ENCODE peak calls at places on chromosome 22, in five cellular contexts. One of them, this sample, is unnamed.
A peak's percentile ranks its signal among the peaks of the same experiment; 100 is the strongest.

GRCh38 chr22:43840851-43841250 is 21.5 kb downstream of the SULT4A1 start:
- DNase-seq in mucosa of descending colon: peak; percentile 23
- DNase-seq in GF-D8: no peak
- DNase-seq in NCI-H2081 treated with DMSO at 0.1 percent for 48 hours: no peak
- DNase-seq in activated T-helper 1 cell treated with anti-CD3 and anti-CD28 coated beads, Interleukin-2, amount 50 U/mL, for 16 hours: no peak
- DNase-seq in this sample: no peak

GRCh38 chr22:35870517-35871275 is 153.0 kb downstream of the APOL5 start:
- DNase-seq in mucosa of descending colon: no peak
- DNase-seq in NCI-H2081 treated with DMSO at 0.1 percent for 48 hours: no peak
- DNase-seq in GF-D8: no peak
- DNase-seq in activated T-helper 1 cell treated with anti-CD3 and anti-CD28 coated beads, Interleukin-2, amount 50 U/mL, for 16 hours: no peak
- DNase-seq in this sample: no peak

GRCh38 chr22:19043111-19044085 is 78.8 kb downstream of the DGCR2 start:
- DNase-seq in GF-D8: no peak
- DNase-seq in mucosa of descending colon: no peak
- DNase-seq in NCI-H2081 treated with DMSO at 0.1 percent for 48 hours: no peak
- DNase-seq in activated T-helper 1 cell treated with anti-CD3 and anti-CD28 coated beads, Interleukin-2, amount 50 U/mL, for 16 hours: no peak
- DNase-seq in this sample: no peak

GRCh38 chr22:47372596-47373385 is 610.3 kb downstream of the TBC1D22A start:
- DNase-seq in mucosa of descending colon: no peak
- DNase-seq in activated T-helper 1 cell treated with anti-CD3 and anti-CD28 coated beads, Interleukin-2, amount 50 U/mL, for 16 hours: no peak
- DNase-seq in NCI-H2081 treated with DMSO at 0.1 percent for 48 hours: no peak
- DNase-seq in GF-D8: no peak
- DNase-seq in this sample: no peak

GRCh38 chr22:32572741-32573140 is 98.1 kb downstream of the FBXO7 start:
- DNase-seq in NCI-H2081 treated with DMSO at 0.1 percent for 48 hours: no peak
- DNase-seq in mucosa of descending colon: no peak
- DNase-seq in GF-D8: no peak
- DNase-seq in activated T-helper 1 cell treated with anti-CD3 and anti-CD28 coated beads, Interleukin-2, amount 50 U/mL, for 16 hours: no peak
- DNase-seq in this sample: no peak

GRCh38 chr22:43466710-43467109 is 54.9 kb downstream of the MPPED1 start:
- DNase-seq in activated T-helper 1 cell treated with anti-CD3 and anti-CD28 coated beads, Interleukin-2, amount 50 U/mL, for 16 hours: no peak
- DNase-seq in mucosa of descending colon: no peak
- DNase-seq in GF-D8: no peak
- DNase-seq in NCI-H2081 treated with DMSO at 0.1 percent for 48 hours: no peak
- DNase-seq in this sample: no peak

GRCh38 chr22:46929689-46930225 is 167.3 kb downstream of the TBC1D22A start:
- DNase-seq in activated T-helper 1 cell treated with anti-CD3 and anti-CD28 coated beads, Interleukin-2, amount 50 U/mL, for 16 hours: no peak
- DNase-seq in GF-D8: no peak
- DNase-seq in NCI-H2081 treated with DMSO at 0.1 percent for 48 hours: no peak
- DNase-seq in mucosa of descending colon: no peak
- DNase-seq in this sample: no peak

GRCh38 chr22:49671331-49672012 is 156.2 kb downstream of the BRD1 start:
- DNase-seq in activated T-helper 1 cell treated with anti-CD3 and anti-CD28 coated beads, Interleukin-2, amount 50 U/mL, for 16 hours: no peak
- DNase-seq in NCI-H2081 treated with DMSO at 0.1 percent for 48 hours: no peak
- DNase-seq in mucosa of descending colon: no peak
- DNase-seq in GF-D8: no peak
- DNase-seq in this sample: no peak

GRCh38 chr22:28417426-28417825 is 262.2 kb downstream of the TTC28 start:
- DNase-seq in activated T-helper 1 cell treated with anti-CD3 and anti-CD28 coated beads, Interleukin-2, amount 50 U/mL, for 16 hours: no peak
- DNase-seq in GF-D8: no peak
- DNase-seq in mucosa of descending colon: no peak
- DNase-seq in NCI-H2081 treated with DMSO at 0.1 percent for 48 hours: no peak
- DNase-seq in this sample: no peak

GRCh38 chr22:27670701-27671412 is 130.7 kb downstream of the MN1 start:
- DNase-seq in NCI-H2081 treated with DMSO at 0.1 percent for 48 hours: no peak
- DNase-seq in GF-D8: no peak
- DNase-seq in activated T-helper 1 cell treated with anti-CD3 and anti-CD28 coated beads, Interleukin-2, amount 50 U/mL, for 16 hours: no peak
- DNase-seq in mucosa of descending colon: peak; percentile 52
- DNase-seq in this sample: no peak

GRCh38 chr22:35170716-35171697 is 86.3 kb upstream of the HMGXB4 start:
- DNase-seq in activated T-helper 1 cell treated with anti-CD3 and anti-CD28 coated beads, Interleukin-2, amount 50 U/mL, for 16 hours: no peak
- DNase-seq in NCI-H2081 treated with DMSO at 0.1 percent for 48 hours: no peak
- DNase-seq in mucosa of descending colon: no peak
- DNase-seq in GF-D8: no peak
- DNase-seq in this sample: no peak

GRCh38 chr22:44270556-44270880 is 42.2 kb downstream of the SHISAL1 start:
- DNase-seq in NCI-H2081 treated with DMSO at 0.1 percent for 48 hours: no peak
- DNase-seq in GF-D8: no peak
- DNase-seq in mucosa of descending colon: peak; percentile 19
- DNase-seq in activated T-helper 1 cell treated with anti-CD3 and anti-CD28 coated beads, Interleukin-2, amount 50 U/mL, for 16 hours: no peak
- DNase-seq in this sample: no peak

GRCh38 chr22:37312549-37313183 is 30.4 kb downstream of the CYTH4 start:
- DNase-seq in activated T-helper 1 cell treated with anti-CD3 and anti-CD28 coated beads, Interleukin-2, amount 50 U/mL, for 16 hours: no peak
- DNase-seq in mucosa of descending colon: no peak
- DNase-seq in GF-D8: no peak
- DNase-seq in NCI-H2081 treated with DMSO at 0.1 percent for 48 hours: no peak
- DNase-seq in this sample: no peak

GRCh38 chr22:19966908-19967750 is 25.5 kb upstream of the TXNRD2 start:
- DNase-seq in NCI-H2081 treated with DMSO at 0.1 percent for 48 hours: no peak
- DNase-seq in activated T-helper 1 cell treated with anti-CD3 and anti-CD28 coated beads, Interleukin-2, amount 50 U/mL, for 16 hours: no peak
- DNase-seq in GF-D8: no peak
- DNase-seq in mucosa of descending colon: no peak
- DNase-seq in this sample: no peak

GRCh38 chr22:20764053-20764720 is 9.7 kb upstream of the SERPIND1 start:
- DNase-seq in activated T-helper 1 cell treated with anti-CD3 and anti-CD28 coated beads, Interleukin-2, amount 50 U/mL, for 16 hours: no peak
- DNase-seq in NCI-H2081 treated with DMSO at 0.1 percent for 48 hours: no peak
- DNase-seq in mucosa of descending colon: no peak
- DNase-seq in GF-D8: no peak
- DNase-seq in this sample: no peak

GRCh38 chr22:38315801-38316339 is 1.4 kb downstream of the CSNK1E start:
- DNase-seq in activated T-helper 1 cell treated with anti-CD3 and anti-CD28 coated beads, Interleukin-2, amount 50 U/mL, for 16 hours: no peak
- DNase-seq in GF-D8: no peak
- DNase-seq in mucosa of descending colon: no peak
- DNase-seq in NCI-H2081 treated with DMSO at 0.1 percent for 48 hours: no peak
- DNase-seq in this sample: no peak

GRCh38 chr22:36409911-36410756 is 22.4 kb upstream of the MYH9 start:
- DNase-seq in GF-D8: no peak
- DNase-seq in mucosa of descending colon: peak; percentile 97
- DNase-seq in activated T-helper 1 cell treated with anti-CD3 and anti-CD28 coated beads, Interleukin-2, amount 50 U/mL, for 16 hours: peak; percentile 54
- DNase-seq in NCI-H2081 treated with DMSO at 0.1 percent for 48 hours: peak; percentile 87
- DNase-seq in this sample: peak; percentile 80

GRCh38 chr22:20836987-20837823 is 21.4 kb downstream of the PI4KA start:
- DNase-seq in GF-D8: no peak
- DNase-seq in mucosa of descending colon: no peak
- DNase-seq in NCI-H2081 treated with DMSO at 0.1 percent for 48 hours: no peak
- DNase-seq in activated T-helper 1 cell treated with anti-CD3 and anti-CD28 coated beads, Interleukin-2, amount 50 U/mL, for 16 hours: no peak
- DNase-seq in this sample: no peak

GRCh38 chr22:29435236-29435635 is 3.1 kb upstream of the RFPL1 start:
- DNase-seq in activated T-helper 1 cell treated with anti-CD3 and anti-CD28 coated beads, Interleukin-2, amount 50 U/mL, for 16 hours: no peak
- DNase-seq in NCI-H2081 treated with DMSO at 0.1 percent for 48 hours: no peak
- DNase-seq in mucosa of descending colon: no peak
- DNase-seq in GF-D8: no peak
- DNase-seq in this sample: no peak

GRCh38 chr22:32378703-32379272 is 21.1 kb downstream of the RFPL3 start:
- DNase-seq in activated T-helper 1 cell treated with anti-CD3 and anti-CD28 coated beads, Interleukin-2, amount 50 U/mL, for 16 hours: no peak
- DNase-seq in GF-D8: no peak
- DNase-seq in NCI-H2081 treated with DMSO at 0.1 percent for 48 hours: no peak
- DNase-seq in mucosa of descending colon: no peak
- DNase-seq in this sample: no peak

GRCh38 chr22:49848690-49849160 is 4.9 kb upstream of the ZBED4 start:
- DNase-seq in GF-D8: no peak
- DNase-seq in activated T-helper 1 cell treated with anti-CD3 and anti-CD28 coated beads, Interleukin-2, amount 50 U/mL, for 16 hours: no peak
- DNase-seq in NCI-H2081 treated with DMSO at 0.1 percent for 48 hours: no peak
- DNase-seq in mucosa of descending colon: no peak
- DNase-seq in this sample: no peak

GRCh38 chr22:41021039-41021654 is 70.0 kb downstream of the RBX1 start:
- DNase-seq in GF-D8: no peak
- DNase-seq in activated T-helper 1 cell treated with anti-CD3 and anti-CD28 coated beads, Interleukin-2, amount 50 U/mL, for 16 hours: no peak
- DNase-seq in NCI-H2081 treated with DMSO at 0.1 percent for 48 hours: no peak
- DNase-seq in mucosa of descending colon: peak; percentile 57
- DNase-seq in this sample: no peak

GRCh38 chr22:48242461-48242864 is 1480.0 kb downstream of the TBC1D22A start:
- DNase-seq in mucosa of descending colon: no peak
- DNase-seq in NCI-H2081 treated with DMSO at 0.1 percent for 48 hours: no peak
- DNase-seq in activated T-helper 1 cell treated with anti-CD3 and anti-CD28 coated beads, Interleukin-2, amount 50 U/mL, for 16 hours: no peak
- DNase-seq in GF-D8: no peak
- DNase-seq in this sample: no peak

GRCh38 chr22:26466196-26466595 is 17.4 kb downstream of the HPS4 start:
- DNase-seq in activated T-helper 1 cell treated with anti-CD3 and anti-CD28 coated beads, Interleukin-2, amount 50 U/mL, for 16 hours: no peak
- DNase-seq in mucosa of descending colon: no peak
- DNase-seq in NCI-H2081 treated with DMSO at 0.1 percent for 48 hours: no peak
- DNase-seq in GF-D8: no peak
- DNase-seq in this sample: no peak

GRCh38 chr22:38697055-38697980 is 3.4 kb downstream of the JOSD1 start:
- DNase-seq in GF-D8: no peak
- DNase-seq in activated T-helper 1 cell treated with anti-CD3 and anti-CD28 coated beads, Interleukin-2, amount 50 U/mL, for 16 hours: no peak
- DNase-seq in NCI-H2081 treated with DMSO at 0.1 percent for 48 hours: no peak
- DNase-seq in mucosa of descending colon: no peak
- DNase-seq in this sample: no peak

GRCh38 chr22:20672732-20673131 is 101.2 kb upstream of the SERPIND1 start:
- DNase-seq in mucosa of descending colon: no peak
- DNase-seq in GF-D8: no peak
- DNase-seq in activated T-helper 1 cell treated with anti-CD3 and anti-CD28 coated beads, Interleukin-2, amount 50 U/mL, for 16 hours: no peak
- DNase-seq in NCI-H2081 treated with DMSO at 0.1 percent for 48 hours: no peak
- DNase-seq in this sample: no peak

GRCh38 chr22:27377501-27377900 is 424.1 kb downstream of the MN1 start:
- DNase-seq in mucosa of descending colon: no peak
- DNase-seq in activated T-helper 1 cell treated with anti-CD3 and anti-CD28 coated beads, Interleukin-2, amount 50 U/mL, for 16 hours: no peak
- DNase-seq in NCI-H2081 treated with DMSO at 0.1 percent for 48 hours: no peak
- DNase-seq in GF-D8: no peak
- DNase-seq in this sample: no peak

GRCh38 chr22:17131686-17132085 is 10.5 kb upstream of the TMEM121B start:
- DNase-seq in GF-D8: no peak
- DNase-seq in activated T-helper 1 cell treated with anti-CD3 and anti-CD28 coated beads, Interleukin-2, amount 50 U/mL, for 16 hours: no peak
- DNase-seq in mucosa of descending colon: no peak
- DNase-seq in NCI-H2081 treated with DMSO at 0.1 percent for 48 hours: peak; percentile 39
- DNase-seq in this sample: no peak

GRCh38 chr22:42062506-42063190 is 8.0 kb downstream of the NAGA start:
- DNase-seq in mucosa of descending colon: no peak
- DNase-seq in GF-D8: no peak
- DNase-seq in activated T-helper 1 cell treated with anti-CD3 and anti-CD28 coated beads, Interleukin-2, amount 50 U/mL, for 16 hours: no peak
- DNase-seq in NCI-H2081 treated with DMSO at 0.1 percent for 48 hours: no peak
- DNase-seq in this sample: no peak

GRCh38 chr22:46362934-46363515 is 27.5 kb downstream of the TRMU start:
- DNase-seq in NCI-H2081 treated with DMSO at 0.1 percent for 48 hours: no peak
- DNase-seq in mucosa of descending colon: no peak
- DNase-seq in GF-D8: no peak
- DNase-seq in activated T-helper 1 cell treated with anti-CD3 and anti-CD28 coated beads, Interleukin-2, amount 50 U/mL, for 16 hours: no peak
- DNase-seq in this sample: no peak

GRCh38 chr22:46085831-46086576 is 64.3 kb upstream of the PPARA start:
- DNase-seq in NCI-H2081 treated with DMSO at 0.1 percent for 48 hours: no peak
- DNase-seq in GF-D8: no peak
- DNase-seq in mucosa of descending colon: peak; percentile 92
- DNase-seq in activated T-helper 1 cell treated with anti-CD3 and anti-CD28 coated beads, Interleukin-2, amount 50 U/mL, for 16 hours: no peak
- DNase-seq in this sample: no peak

GRCh38 chr22:49788492-49788891 is 39.2 kb downstream of the BRD1 start:
- DNase-seq in activated T-helper 1 cell treated with anti-CD3 and anti-CD28 coated beads, Interleukin-2, amount 50 U/mL, for 16 hours: no peak
- DNase-seq in GF-D8: peak; percentile 0
- DNase-seq in mucosa of descending colon: peak; percentile 70
- DNase-seq in NCI-H2081 treated with DMSO at 0.1 percent for 48 hours: no peak
- DNase-seq in this sample: peak; percentile 45

GRCh38 chr22:19688301-19689290 is 25.7 kb upstream of the SEPTIN5 start:
- DNase-seq in mucosa of descending colon: no peak
- DNase-seq in GF-D8: peak; percentile 69
- DNase-seq in NCI-H2081 treated with DMSO at 0.1 percent for 48 hours: no peak
- DNase-seq in activated T-helper 1 cell treated with anti-CD3 and anti-CD28 coated beads, Interleukin-2, amount 50 U/mL, for 16 hours: no peak
- DNase-seq in this sample: no peak

GRCh38 chr22:49178246-49179005 is 649.2 kb downstream of the BRD1 start:
- DNase-seq in NCI-H2081 treated with DMSO at 0.1 percent for 48 hours: no peak
- DNase-seq in activated T-helper 1 cell treated with anti-CD3 and anti-CD28 coated beads, Interleukin-2, amount 50 U/mL, for 16 hours: no peak
- DNase-seq in GF-D8: no peak
- DNase-seq in mucosa of descending colon: no peak
- DNase-seq in this sample: no peak

GRCh38 chr22:50048066-50048765 is 9.9 kb downstream of the TTLL8 start:
- DNase-seq in GF-D8: no peak
- DNase-seq in NCI-H2081 treated with DMSO at 0.1 percent for 48 hours: no peak
- DNase-seq in mucosa of descending colon: peak; percentile 22
- DNase-seq in activated T-helper 1 cell treated with anti-CD3 and anti-CD28 coated beads, Interleukin-2, amount 50 U/mL, for 16 hours: no peak
- DNase-seq in this sample: no peak

GRCh38 chr22:23698673-23699235 is 7.9 kb downstream of the RGL4 start:
- DNase-seq in NCI-H2081 treated with DMSO at 0.1 percent for 48 hours: no peak
- DNase-seq in mucosa of descending colon: no peak
- DNase-seq in GF-D8: no peak
- DNase-seq in activated T-helper 1 cell treated with anti-CD3 and anti-CD28 coated beads, Interleukin-2, amount 50 U/mL, for 16 hours: no peak
- DNase-seq in this sample: no peak

GRCh38 chr22:25661067-25661466 is 80.9 kb upstream of the MYO18B start:
- DNase-seq in NCI-H2081 treated with DMSO at 0.1 percent for 48 hours: no peak
- DNase-seq in activated T-helper 1 cell treated with anti-CD3 and anti-CD28 coated beads, Interleukin-2, amount 50 U/mL, for 16 hours: no peak
- DNase-seq in GF-D8: no peak
- DNase-seq in mucosa of descending colon: no peak
- DNase-seq in this sample: no peak